ENCODE peak calls at places on chromosomes 6 and 20, in seven cellular contexts. E, V, G, X, L, C and S are unnamed samples.

GRCh38 chr6:169725270-169726048 is 1.2 kb upstream of the PHF10 start:
- DNase-seq in G (no peak), X (peak; percentile 93), V (peak; percentile 97), L (peak; percentile 65), C (no peak), E (peak; percentile 49), S (no peak)

GRCh38 chr6:14865609-14866100 is 380.2 kb upstream of the JARID2 start:
- DNase-seq in G (no peak), C (no peak), E (no peak), L (no peak), V (no peak), X (peak; percentile 25), S (no peak)

GRCh38 chr6:112408522-112408921 is 61.4 kb downstream of the RFPL4B start:
- DNase-seq in C (no peak), V (no peak), G (no peak), E (no peak), X (no peak), L (no peak), S (no peak)

GRCh38 chr6:144955853-144956252 is 670.7 kb downstream of the UTRN start:
- DNase-seq in G (no peak), C (no peak), X (no peak), V (no peak), E (no peak), L (no peak), S (no peak)

GRCh38 chr6:150534514-150534913 is 65.2 kb upstream of the PLEKHG1 start:
- DNase-seq in V (no peak), L (no peak), C (no peak), E (no peak), X (no peak), G (no peak), S (no peak)

GRCh38 chr6:141677598-141678211 is 455.0 kb upstream of the GJE1 start:
- DNase-seq in C (no peak), X (peak; percentile 32), E (no peak), V (peak; percentile 43), G (peak; percentile 40), L (peak; percentile 4), S (peak; percentile 60)

GRCh38 chr20:40606660-40607059 is 82.4 kb downstream of the MAFB start:
- DNase-seq in V (no peak), X (no peak), L (no peak), C (no peak), E (no peak), G (no peak), S (no peak)

GRCh38 chr20:62539208-62539607 is 63.4 kb upstream of the GATA5 start:
- DNase-seq in X (no peak), V (no peak), G (no peak), C (no peak), L (no peak), E (no peak), S (no peak)

GRCh38 chr6:34658605-34659218 is 37.9 kb downstream of the ILRUN start:
- DNase-seq in X (no peak), V (no peak), G (no peak), E (no peak), L (no peak), C (no peak), S (peak; percentile 45)

DNA sequence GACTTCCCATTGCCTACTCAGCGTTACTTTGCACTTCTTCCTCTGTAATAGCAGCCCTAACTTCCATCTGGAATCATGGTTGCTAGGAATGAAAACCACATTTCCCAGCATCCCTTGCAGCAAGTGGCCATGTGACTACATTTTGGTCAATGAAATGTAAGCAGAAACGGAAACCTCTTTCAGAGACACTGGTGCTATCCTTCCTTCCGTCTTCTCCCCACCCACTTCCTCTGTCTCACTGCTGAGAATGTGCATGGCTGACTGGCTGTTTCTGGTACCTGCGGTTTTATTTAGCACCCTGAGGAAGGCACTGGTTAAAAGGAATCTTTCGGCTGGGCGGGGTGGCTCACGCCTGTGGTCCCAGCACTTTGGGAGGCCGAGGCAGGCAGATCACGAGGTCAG is 107.4 kb downstream of the SCML4 start:
- DNase-seq in E (no peak), C (peak; percentile 53), G (peak; percentile 68), L (peak; percentile 20), V (no peak), X (peak; percentile 57), S (peak; percentile 65)
- TF ChIP-seq JUND in E (no peak), C (no peak), G (no peak), L (no peak), V (no peak), X (no peak), S (no peak)

GRCh38 chr6:162388383-162388777 is 339.2 kb downstream of the PRKN start:
- DNase-seq in L (no peak), G (no peak), C (no peak), X (no peak), E (no peak), V (no peak), S (no peak)

GRCh38 chr6:162389353-162390085 is 338.0 kb downstream of the PRKN start:
- DNase-seq in L (no peak), E (no peak), X (no peak), V (no peak), C (no peak), G (no peak), S (no peak)

GRCh38 chr6:162385980-162386379 is 341.6 kb downstream of the PRKN start:
- DNase-seq in X (no peak), C (no peak), G (no peak), L (no peak), V (no peak), E (no peak), S (no peak)

GRCh38 chr6:162387723-162388382 is 339.7 kb downstream of the PRKN start:
- DNase-seq in G (no peak), V (no peak), X (no peak), L (no peak), E (no peak), C (no peak), S (no peak)
- TF ChIP-seq JUND in G (no peak), V (no peak), X (no peak), L (no peak), E (no peak), C (no peak), S (no peak)

DNA sequence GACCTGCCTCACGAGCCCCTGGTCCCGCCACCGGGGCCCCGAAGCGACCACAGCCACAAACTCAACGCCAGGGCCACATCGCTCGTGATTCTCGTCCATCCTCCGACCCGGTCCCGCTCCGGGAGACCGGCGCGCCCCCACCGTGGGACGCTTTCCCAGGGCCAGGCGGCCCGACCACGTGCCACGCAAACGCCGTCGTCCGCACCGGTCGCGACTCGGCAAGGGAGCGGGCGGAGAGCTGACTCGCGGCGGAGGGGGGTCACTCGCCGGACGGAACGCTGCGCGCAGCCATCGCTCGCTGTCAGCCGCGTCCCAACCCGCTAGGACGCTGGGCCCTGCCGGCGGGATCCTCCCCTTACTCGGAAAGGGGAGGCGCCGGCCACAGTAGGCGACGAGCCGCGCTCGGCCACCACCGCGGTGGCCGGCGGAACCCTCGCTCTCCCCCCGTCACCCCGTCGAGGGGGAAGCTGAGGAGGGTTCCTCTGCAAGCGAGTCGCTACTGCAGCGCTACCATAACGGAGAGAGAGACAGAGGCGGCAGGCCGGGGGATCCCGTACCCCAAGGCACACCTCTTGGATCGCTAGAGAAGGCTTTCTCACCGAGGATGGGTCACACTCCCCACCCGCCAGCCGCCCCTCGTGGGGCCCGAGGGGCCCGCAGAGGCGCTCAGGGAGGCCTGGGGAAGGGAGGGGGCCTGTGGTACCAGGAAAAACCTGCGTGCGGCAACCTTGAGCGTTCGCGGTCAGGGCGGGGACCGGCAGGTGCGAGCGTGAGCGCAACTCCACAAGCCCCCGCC is 511.8 kb upstream of the ZNF337 start:
- DNase-seq in C (no peak), X (no peak), G (no peak), E (peak; percentile 82), L (peak; percentile 53), V (no peak), S (no peak)
- TF ChIP-seq JUND in C (no peak), X (no peak), G (no peak), E (no peak), L (no peak), V (no peak), S (no peak)

DNA sequence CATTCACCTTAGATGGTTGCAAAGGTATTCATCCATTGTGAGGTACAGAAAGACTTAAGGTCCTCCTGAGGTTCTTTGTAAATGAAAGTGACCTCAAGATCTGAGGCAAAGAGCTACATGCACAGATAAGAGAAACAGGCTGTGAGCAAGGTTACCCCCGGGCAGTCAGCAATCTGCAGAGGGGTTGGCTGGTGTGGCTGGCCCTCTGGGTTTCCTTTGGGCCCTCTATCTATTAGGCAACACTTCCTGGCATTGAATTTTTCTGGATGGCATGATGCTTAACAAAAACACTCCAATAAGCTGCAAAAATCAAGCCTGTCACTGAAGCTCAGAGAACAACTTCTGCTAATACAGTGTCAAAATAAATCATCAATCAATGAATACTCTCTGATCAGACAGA is 48.9 kb upstream of the RALGAPA2 start:
- DNase-seq in C (no peak), E (no peak), G (no peak), L (no peak), V (no peak), X (no peak), S (no peak)
- TF ChIP-seq JUND in C (no peak), E (no peak), G (no peak), L (no peak), V (no peak), X (no peak), S (no peak)